ENCODE peak calls at places on chromosomes 11 and 22, in four cellular contexts. S, V, D and P are unnamed samples.

GRCh38 chr11:73401217-73401923 is 25.2 kb downstream of the RELT start:
- DNase-seq in S (no peak), V (no peak), D (no peak), P (no peak)

GRCh38 chr22:24703101-24703500 is 71.4 kb downstream of the PIWIL3 start:
- DNase-seq in S (no peak), V (no peak), D (no peak), P (no peak)

GRCh38 chr11:116861539-116861938 is 24.1 kb upstream of the APOA1 start:
- DNase-seq in S (no peak), V (no peak), D (no peak), P (no peak)

GRCh38 chr22:37231406-37232139 is 12.5 kb downstream of the RAC2 start:
- DNase-seq in S (no peak), V (no peak), D (no peak), P (no peak)

GRCh38 chr11:64799925-64800632 is 2.9 kb downstream of the MAP4K2 start:
- DNase-seq in S (no peak), V (no peak), D (no peak), P (no peak)

GRCh38 chr11:75246006-75246672 is 5.6 kb downstream of the TPBGL start:
- DNase-seq in S (no peak), V (no peak), D (no peak), P (no peak)

GRCh38 chr22:40057652-40058051 is 62.9 kb downstream of the FAM83F start:
- DNase-seq in S (no peak), V (no peak), D (no peak), P (no peak)

GRCh38 chr22:48736593-48737460 is 1090.8 kb downstream of the BRD1 start:
- DNase-seq in S (no peak), V (no peak), D (no peak), P (no peak)

GRCh38 chr11:45671246-45672171 is 6.1 kb upstream of the CHST1 start:
- DNase-seq in S (no peak), V (no peak), D (no peak), P (no peak)

GRCh38 chr11:26231252-26231661 is 100.7 kb upstream of the ANO3 start:
- DNase-seq in S (no peak), V (no peak), D (peak), P (no peak)

GRCh38 chr22:39306456-39307361 is 12.7 kb downstream of the RPL3 start:
- DNase-seq in S (peak), V (no peak), D (no peak), P (no peak)

GRCh38 chr11:62208785-62209144 is 292 bp downstream of the SCGB2A1 start:
- DNase-seq in S (no peak), V (no peak), D (no peak), P (no peak)

GRCh38 chr11:6746086-6746618 is 25.6 kb downstream of the OR2AG2 start:
- DNase-seq in S (no peak), V (no peak), D (no peak), P (no peak)

GRCh38 chr22:27636716-27637503 is 164.6 kb downstream of the MN1 start:
- DNase-seq in S (no peak), V (no peak), D (no peak), P (no peak)

GRCh38 chr11:68936676-68937620 is 33.3 kb downstream of the IGHMBP2 start:
- DNase-seq in S (no peak), V (no peak), D (no peak), P (no peak)

GRCh38 chr11:118691926-118692830 is 12.7 kb upstream of the TREH start:
- DNase-seq in S (peak), V (no peak), D (no peak), P (no peak)

GRCh38 chr11:110565690-110566336 is 136.1 kb downstream of the FDX1 start:
- DNase-seq in S (no peak), V (no peak), D (no peak), P (no peak)

GRCh38 chr11:47241740-47242400 is 6.7 kb downstream of the ACP2 start:
- DNase-seq in S (no peak), V (no peak), D (no peak), P (no peak)